ENCODE peak calls at places on chromosomes 12 and 14, in five cellular contexts. R is heart right ventricle, G is BE2C, B is A549, O is upper lobe of left lung. Q is an unnamed sample. For H3K4me1, the result is how much of the 10 kb centered on the place peaks cover.

GRCh38 chr14:75430526-75430925 is 2.7 kb downstream of the JDP2 start:
- DNase-seq in R (peak), G (no peak), B (no peak), O (no peak), Q (no peak)

GRCh38 chr12:77118696-77119095 is 53.3 kb upstream of the E2F7 start:
- DNase-seq in R (no peak), G (no peak), B (no peak), O (no peak), Q (no peak)

GRCh38 chr14:103105580-103106168 is 11.1 kb downstream of the EXOC3L4 start:
- DNase-seq in R (no peak), G (no peak), B (no peak), O (no peak), Q (no peak)

GRCh38 chr12:24561882-24562760 is 386.8 kb downstream of the BCAT1 start:
- DNase-seq in R (peak), G (peak), B (peak), O (peak), Q (peak)

GRCh38 chr14:75306917-75307699 is 28.5 kb downstream of the FOS start:
- DNase-seq in R (no peak), G (peak), B (peak), O (peak), Q (peak)

GRCh38 chr12:49585477-49586445 is 17.8 kb upstream of the MCRS1 start:
- DNase-seq in R (no peak), G (no peak), B (no peak), O (no peak), Q (no peak)

GRCh38 chr14:59215353-59215752 is 26.9 kb downstream of the DAAM1 start:
- DNase-seq in R (peak), G (no peak), B (no peak), O (peak), Q (no peak)

GRCh38 chr12:570949-571794 is 92.1 kb downstream of the NINJ2 start:
- DNase-seq in R (peak), G (no peak), B (peak), O (peak), Q (peak)

GRCh38 chr12:106173442-106173841 is 34.7 kb upstream of the NUAK1 start:
- DNase-seq in R (no peak), G (no peak), B (no peak), O (no peak), Q (no peak)

GRCh38 chr14:98704441-98704840 is 567.6 kb downstream of the BCL11B start:
- DNase-seq in R (no peak), G (no peak), B (no peak), O (no peak), Q (no peak)

DNA sequence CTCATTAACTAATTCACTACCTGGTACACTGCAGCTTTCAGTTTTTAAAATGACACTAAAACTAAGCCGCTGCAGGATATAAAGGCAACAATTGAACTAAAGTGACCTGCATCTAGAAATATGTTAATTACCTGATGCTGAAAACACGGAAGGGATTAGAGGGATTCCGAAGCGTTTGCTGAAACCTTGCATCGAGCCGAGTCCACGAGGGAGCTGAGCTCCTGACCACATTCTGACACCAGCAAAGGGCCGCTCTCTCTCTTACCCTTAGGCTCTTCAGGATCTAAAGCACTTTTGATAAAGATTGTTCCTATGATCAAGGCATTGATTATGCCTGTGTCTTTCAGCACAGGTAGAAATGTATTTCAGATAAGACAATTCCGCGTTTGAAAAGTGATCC is 59.5 kb upstream of the CDKN3 start:
- DNase-seq in R (no peak), G (no peak), B (no peak), O (no peak), Q (no peak)
- H3K4me1 ChIP-seq in R (under half), G (under half), B (under half), O (under half), Q (under half)

GRCh38 chr12:66103011-66103913 is 27.3 kb downstream of the LLPH start:
- DNase-seq in R (no peak), G (no peak), B (peak), O (no peak), Q (no peak)
- TF ChIP-seq CTCF in R (no peak), G (peak), B (no peak), O (no peak), Q (no peak)

GRCh38 chr14:65084554-65085190 is 17.6 kb downstream of the MAX start:
- DNase-seq in R (no peak), G (no peak), B (no peak), O (no peak), Q (no peak)
- H3K4me1 ChIP-seq in R (half or more), G (under half), B (under half), O (under half), Q (under half)

GRCh38 chr12:85441740-85442139 is 161.7 kb downstream of the ALX1 start:
- DNase-seq in R (no peak), G (no peak), B (peak), O (no peak), Q (no peak)
- TF ChIP-seq CTCF in R (no peak), G (peak), B (peak), O (no peak), Q (peak)

GRCh38 chr12:39205969-39206368 is 237.0 kb downstream of the KIF21A start:
- DNase-seq in R (no peak), G (no peak), B (no peak), O (no peak), Q (no peak)
- H3K4me1 ChIP-seq in R (under half), G (under half), B (under half), O (under half), Q (under half)

GRCh38 chr12:13204428-13204827 is 7.9 kb downstream of the EMP1 start:
- DNase-seq in R (no peak), G (no peak), B (no peak), O (no peak), Q (no peak)
- TF ChIP-seq CTCF in R (no peak), G (no peak), B (no peak), O (no peak), Q (no peak)

GRCh38 chr12:79886917-79887519 is 47.9 kb downstream of the PPP1R12A start:
- DNase-seq in R (no peak), G (no peak), B (peak), O (no peak), Q (no peak)
- H3K4me1 ChIP-seq in R (half or more), G (under half), B (under half), O (under half), Q (under half)

DNA sequence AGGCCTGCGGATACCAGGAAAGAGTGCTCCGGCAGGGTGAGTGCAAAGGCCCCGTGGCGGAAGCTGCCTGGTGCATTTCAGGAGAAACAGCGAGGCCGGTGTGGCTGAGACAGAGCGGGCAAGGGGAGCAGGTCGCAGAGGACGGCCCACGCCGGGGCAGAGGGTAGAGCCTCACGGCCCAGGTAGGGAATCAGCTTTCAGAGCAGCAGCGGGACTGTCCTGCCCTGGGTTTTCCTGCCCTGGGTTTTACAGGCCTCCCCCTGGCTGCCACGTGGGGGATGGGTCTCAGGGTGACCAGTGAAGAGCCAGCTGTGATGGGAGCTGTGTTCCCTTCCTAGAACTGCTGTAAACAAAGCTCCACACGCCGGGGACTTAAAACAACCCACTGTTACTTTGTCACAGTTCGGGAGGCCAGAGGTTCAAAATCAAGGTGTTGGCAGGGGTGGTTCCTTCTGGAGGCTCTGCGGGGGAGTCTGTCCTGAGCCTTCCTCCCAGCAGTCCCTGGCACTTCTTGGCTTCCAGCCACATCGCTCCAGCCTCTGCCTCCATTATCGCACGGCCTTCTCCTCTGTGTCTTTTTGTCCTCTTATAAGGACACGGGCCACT is 10.4 kb downstream of the NCOR2 start:
- DNase-seq in R (peak), G (peak), B (no peak), O (no peak), Q (no peak)
- TF ChIP-seq CTCF in R (no peak), G (no peak), B (no peak), O (no peak), Q (no peak)

GRCh38 chr12:124270671-124271070 is 24.2 kb upstream of the RFLNA start:
- DNase-seq in R (no peak), G (no peak), B (no peak), O (no peak), Q (no peak)
- H3K4me1 ChIP-seq in R (under half), G (under half), B (under half), O (under half), Q (under half)

GRCh38 chr12:41511247-41511646 is 323.1 kb downstream of the PDZRN4 start:
- DNase-seq in R (no peak), G (no peak), B (no peak), O (no peak), Q (no peak)

GRCh38 chr12:41514050-41514449 is 325.9 kb downstream of the PDZRN4 start:
- DNase-seq in R (no peak), G (no peak), B (no peak), O (no peak), Q (no peak)

GRCh38 chr12:41515953-41516352 is 327.8 kb downstream of the PDZRN4 start:
- DNase-seq in R (no peak), G (no peak), B (no peak), O (no peak), Q (no peak)

GRCh38 chr12:41512531-41512930 is 324.4 kb downstream of the PDZRN4 start:
- DNase-seq in R (no peak), G (no peak), B (no peak), O (peak), Q (peak)

DNA sequence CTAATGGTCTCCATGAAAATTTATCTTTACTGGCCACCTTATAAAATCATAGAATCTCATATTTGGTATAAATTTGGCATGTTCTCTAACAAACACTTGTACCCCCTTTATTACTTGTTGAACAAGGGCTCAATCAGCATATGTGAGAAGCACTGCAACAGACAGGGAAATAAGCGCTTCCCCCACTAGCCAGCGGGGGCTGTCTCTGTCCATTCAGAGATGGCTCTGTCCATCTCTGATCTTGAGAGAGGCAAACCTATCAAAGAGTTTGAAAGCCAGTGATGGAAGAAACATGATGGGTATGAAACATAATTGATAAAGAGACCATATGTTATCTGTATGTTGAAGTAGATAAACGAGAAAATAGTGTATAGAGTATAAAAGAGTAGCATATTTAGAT is 326.8 kb downstream of the PDZRN4 start:
- DNase-seq in R (no peak), G (no peak), B (no peak), O (no peak), Q (peak)
- TF ChIP-seq CTCF in R (no peak), G (no peak), B (no peak), O (no peak), Q (peak)